ENCODE peak calls at places on chromosomes 7 and 10, in seven cellular contexts. I is Jurkat, Clone E6-1; D is CD8-positive, alpha-beta memory T cell; F is sigmoid colon; Z is neural progenitor cell; A is astrocyte; K is GM12865. H is an unnamed sample.

GRCh38 chr10:80536361-80536835 is 1.3 kb upstream of the SH2D4B start:
- DNase-seq in I (no peak), D (no peak), F (no peak), Z (no peak), A (no peak), K (peak; percentile 36), H (no peak)

GRCh38 chr10:88477343-88478085 is 105.6 kb downstream of the RNLS start:
- DNase-seq in I (no peak), D (no peak), F (no peak), Z (no peak), A (peak; percentile 15), K (no peak), H (no peak)

GRCh38 chr7:53326634-53327033 is 291.2 kb downstream of the POM121L12 start:
- DNase-seq in I (no peak), D (no peak), F (no peak), Z (peak; percentile 42), A (no peak), K (no peak), H (no peak)

GRCh38 chr10:792792-793100 is 103.3 kb upstream of the DIP2C start:
- DNase-seq in I (no peak), D (no peak), F (peak; percentile 52), Z (no peak), A (peak; percentile 55), K (no peak), H (no peak)

GRCh38 chr10:70549962-70550845 is 52.3 kb downstream of the PRF1 start:
- DNase-seq in I (peak; percentile 48), D (peak; percentile 68), F (no peak), Z (peak; percentile 75), A (peak; percentile 34), K (peak; percentile 79), H (no peak)

GRCh38 chr10:76244061-76244686 is 812.8 kb downstream of the LRMDA start:
- DNase-seq in I (no peak), D (no peak), F (no peak), Z (no peak), A (no peak), K (no peak), H (no peak)

GRCh38 chr7:17580141-17580540 is 281.7 kb downstream of the AHR start:
- DNase-seq in I (no peak), D (no peak), F (no peak), Z (no peak), A (peak; percentile 98), K (no peak), H (peak; percentile 92)

GRCh38 chr10:93068411-93069244 is 5.1 kb upstream of the CYP26A1 start:
- DNase-seq in I (no peak), D (no peak), F (no peak), Z (peak; percentile 84), A (peak; percentile 47), K (no peak), H (no peak)

GRCh38 chr10:89342219-89342966 is 14.6 kb downstream of the IFIT3 start:
- DNase-seq in I (no peak), D (no peak), F (peak; percentile 80), Z (no peak), A (peak; percentile 81), K (no peak), H (peak; percentile 69)

GRCh38 chr10:61063035-61063434 is 119.0 kb upstream of the RHOBTB1 start:
- DNase-seq in I (no peak), D (no peak), F (no peak), Z (no peak), A (peak; percentile 78), K (no peak), H (peak; percentile 16)

GRCh38 chr10:94666391-94667102 is 17.0 kb upstream of the CYP2C18 start:
- DNase-seq in I (no peak), D (no peak), F (no peak), Z (no peak), A (no peak), K (no peak), H (no peak)

GRCh38 chr7:40418983-40419382 is 284.2 kb downstream of the SUGCT start:
- DNase-seq in I (no peak), D (no peak), F (no peak), Z (no peak), A (no peak), K (no peak), H (no peak)

GRCh38 chr10:43050011-43050410 is 26.9 kb upstream of the RET start:
- DNase-seq in I (no peak), D (no peak), F (no peak), Z (no peak), A (no peak), K (no peak), H (no peak)

GRCh38 chr10:62373995-62374861 is at the start of gene ZNF365:
- DNase-seq in I (no peak), D (peak; percentile 39), F (peak; percentile 64), Z (peak; percentile 84), A (peak; percentile 52), K (peak; percentile 2), H (no peak)

GRCh38 chr10:86316274-86316835 is 50.2 kb downstream of the GRID1 start:
- DNase-seq in I (no peak), D (no peak), F (peak; percentile 22), Z (no peak), A (no peak), K (no peak), H (no peak)

GRCh38 chr7:127782075-127782474 is 130.1 kb downstream of the SND1 start:
- DNase-seq in I (no peak), D (no peak), F (no peak), Z (no peak), A (no peak), K (no peak), H (no peak)

GRCh38 chr10:78426181-78426580 is 392.5 kb downstream of the RPS24 start:
- DNase-seq in I (no peak), D (no peak), F (no peak), Z (no peak), A (no peak), K (no peak), H (no peak)

GRCh38 chr7:1925349-1925748 is 255.3 kb downstream of the ELFN1 start:
- DNase-seq in I (no peak), D (no peak), F (no peak), Z (no peak), A (no peak), K (no peak), H (no peak)

GRCh38 chr7:2205036-2205780 is 27.5 kb downstream of the MAD1L1 start:
- DNase-seq in I (no peak), D (no peak), F (peak; percentile 34), Z (no peak), A (no peak), K (no peak), H (no peak)

GRCh38 chr7:53397911-53398310 is 362.5 kb downstream of the POM121L12 start:
- DNase-seq in I (no peak), D (no peak), F (no peak), Z (no peak), A (no peak), K (no peak), H (no peak)

GRCh38 chr7:87604264-87604663 is 3.6 kb upstream of the ABCB1 start:
- DNase-seq in I (no peak), D (no peak), F (no peak), Z (no peak), A (no peak), K (no peak), H (no peak)

DNA sequence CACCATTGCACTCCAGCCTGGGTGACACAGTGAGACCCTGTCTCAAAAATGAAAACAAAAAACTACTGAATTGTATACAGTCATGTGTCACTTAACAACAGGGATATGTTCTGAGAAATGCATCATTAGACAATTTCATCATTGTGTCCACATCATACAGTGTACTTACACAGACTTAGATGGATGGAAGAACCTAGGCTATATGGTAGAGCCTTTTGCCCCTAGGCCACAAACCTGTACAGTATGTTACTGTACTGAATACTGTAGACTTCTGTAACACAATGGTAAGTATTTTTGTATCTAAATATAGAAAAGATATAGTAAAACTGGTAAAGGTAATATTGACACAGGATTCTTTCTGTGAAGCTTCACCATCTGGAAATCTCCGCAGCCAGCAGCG is 81.7 kb downstream of the KBTBD2 start:
- DNase-seq in I (no peak), D (no peak), F (no peak), Z (no peak), A (no peak), K (no peak), H (no peak)
- H3K4me3 ChIP-seq in I (no peak overlapping the region), D (no peak overlapping the region), F (no peak overlapping the region), Z (no peak overlapping the region), A (no peak overlapping the region), K (no peak overlapping the region), H (no peak overlapping the region)

GRCh38 chr7:101941481-101942383 is 124.3 kb downstream of the CUX1 start:
- DNase-seq in I (peak; percentile 19), D (no peak), F (peak; percentile 86), Z (no peak), A (peak; percentile 78), K (peak; percentile 28), H (peak; percentile 55)
- H3K4me3 ChIP-seq in I (no peak overlapping the region), D (no peak overlapping the region), F (no peak overlapping the region), Z (peak overlapping the region; percentile 5), A (no peak overlapping the region), K (no peak overlapping the region), H (no peak overlapping the region)

GRCh38 chr10:2119316-2119715 is 382.0 kb upstream of the ADARB2 start:
- DNase-seq in I (no peak), D (no peak), F (no peak), Z (no peak), A (peak; percentile 65), K (no peak), H (peak; percentile 3)

GRCh38 chr10:2120781-2121180 is 383.5 kb upstream of the ADARB2 start:
- DNase-seq in I (no peak), D (no peak), F (no peak), Z (peak; percentile 36), A (no peak), K (no peak), H (no peak)

GRCh38 chr10:2121315-2121714 is 384.0 kb upstream of the ADARB2 start:
- DNase-seq in I (no peak), D (no peak), F (no peak), Z (no peak), A (no peak), K (no peak), H (no peak)

GRCh38 chr10:2121944-2122343 is 384.6 kb upstream of the ADARB2 start:
- DNase-seq in I (no peak), D (no peak), F (no peak), Z (no peak), A (no peak), K (no peak), H (no peak)

DNA sequence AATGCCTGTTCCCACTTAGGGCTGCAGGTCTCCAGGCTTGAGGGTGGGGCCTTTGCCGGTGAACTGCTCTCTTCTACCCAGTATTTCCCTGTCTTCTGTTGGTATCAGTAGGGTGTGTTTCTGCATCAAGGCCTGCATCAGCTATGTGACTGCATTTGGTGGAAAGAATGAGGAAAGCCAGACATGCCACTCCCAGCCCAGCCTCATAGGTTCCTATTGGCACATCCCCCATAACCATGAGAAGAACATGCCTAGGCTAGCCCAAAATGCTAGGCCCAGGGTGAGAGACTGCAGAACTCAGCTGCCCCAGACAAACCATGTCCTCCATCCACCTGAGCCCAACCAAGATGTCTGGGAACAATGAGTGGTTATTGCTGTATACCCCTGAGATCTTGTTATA is 380.3 kb upstream of the ADARB2 start:
- DNase-seq in I (no peak), D (no peak), F (no peak), Z (no peak), A (no peak), K (no peak), H (no peak)
- H3K4me3 ChIP-seq in I (no peak overlapping the region), D (no peak overlapping the region), F (no peak overlapping the region), Z (no peak overlapping the region), A (no peak overlapping the region), K (no peak overlapping the region), H (no peak overlapping the region)

GRCh38 chr7:80636709-80637108 is 1.7 kb upstream of the CD36 start:
- DNase-seq in I (no peak), D (no peak), F (no peak), Z (no peak), A (no peak), K (no peak), H (no peak)
- H3K4me3 ChIP-seq in I (no peak overlapping the region), D (no peak overlapping the region), F (no peak overlapping the region), Z (no peak overlapping the region), A (no peak overlapping the region), K (no peak overlapping the region), H (no peak overlapping the region)

GRCh38 chr7:34739651-34740300 is 81.8 kb downstream of the NPSR1 start:
- DNase-seq in I (no peak), D (no peak), F (no peak), Z (no peak), A (no peak), K (no peak), H (no peak)
- H3K4me3 ChIP-seq in I (no peak overlapping the region), D (no peak overlapping the region), F (no peak overlapping the region), Z (no peak overlapping the region), A (no peak overlapping the region), K (no peak overlapping the region), H (no peak overlapping the region)

H was measured in skeletal muscle cell.